ENCODE peak calls at places on chromosomes 13 and 19, in ten cellular contexts. One of them, this sample, is unnamed.

GRCh38 chr13:111666377-111666776 is 345.9 kb downstream of the TEX29 start:
- DNase-seq in Peyer's patch: no peak
- DNase-seq in NB4: no peak
- DNase-seq in erythroblast: no peak
- DNase-seq in NCI-H510A: no peak
- DNase-seq in stimulated activated CD4-positive, alpha-beta T cell treated with anti-CD3 and anti-CD28 coated beads, Interleukin-15, amount 100 ng/mL, for 1 hour: no peak
- DNase-seq in mammary epithelial cell: no peak
- DNase-seq in IMR-90: no peak
- DNase-seq in activated CD4-positive, CD25-positive, alpha-beta regulatory T cell treated with anti-CD3 and anti-CD28 coated beads, Interleukin-2, amount 50 U/mL, for 16 hours: no peak
- DNase-seq in thoracic aorta: no peak
- DNase-seq in this sample: no peak

GRCh38 chr19:31784631-31785237 is 435.5 kb upstream of the TSHZ3 start:
- DNase-seq in IMR-90: no peak
- DNase-seq in erythroblast: no peak
- DNase-seq in stimulated activated CD4-positive, alpha-beta T cell treated with anti-CD3 and anti-CD28 coated beads, Interleukin-15, amount 100 ng/mL, for 1 hour: no peak
- DNase-seq in NB4: no peak
- DNase-seq in thoracic aorta: no peak
- DNase-seq in NCI-H510A: no peak
- DNase-seq in activated CD4-positive, CD25-positive, alpha-beta regulatory T cell treated with anti-CD3 and anti-CD28 coated beads, Interleukin-2, amount 50 U/mL, for 16 hours: no peak
- DNase-seq in Peyer's patch: no peak
- DNase-seq in mammary epithelial cell: no peak
- DNase-seq in this sample: no peak

GRCh38 chr13:72004975-72005374 is 138.0 kb upstream of the DACH1 start:
- DNase-seq in NB4: no peak
- DNase-seq in thoracic aorta: no peak
- DNase-seq in stimulated activated CD4-positive, alpha-beta T cell treated with anti-CD3 and anti-CD28 coated beads, Interleukin-15, amount 100 ng/mL, for 1 hour: no peak
- DNase-seq in erythroblast: no peak
- DNase-seq in Peyer's patch: no peak
- DNase-seq in IMR-90: no peak
- DNase-seq in activated CD4-positive, CD25-positive, alpha-beta regulatory T cell treated with anti-CD3 and anti-CD28 coated beads, Interleukin-2, amount 50 U/mL, for 16 hours: no peak
- DNase-seq in NCI-H510A: no peak
- DNase-seq in mammary epithelial cell: no peak
- DNase-seq in this sample: no peak

GRCh38 chr19:30530751-30531150 is 158.6 kb downstream of the ZNF536 start:
- DNase-seq in Peyer's patch: no peak
- DNase-seq in NCI-H510A: no peak
- DNase-seq in thoracic aorta: no peak
- DNase-seq in activated CD4-positive, CD25-positive, alpha-beta regulatory T cell treated with anti-CD3 and anti-CD28 coated beads, Interleukin-2, amount 50 U/mL, for 16 hours: no peak
- DNase-seq in NB4: no peak
- DNase-seq in mammary epithelial cell: no peak
- DNase-seq in IMR-90: no peak
- DNase-seq in stimulated activated CD4-positive, alpha-beta T cell treated with anti-CD3 and anti-CD28 coated beads, Interleukin-15, amount 100 ng/mL, for 1 hour: no peak
- DNase-seq in erythroblast: no peak
- DNase-seq in this sample: no peak

GRCh38 chr19:53896682-53897081 is 12.4 kb upstream of the CACNG7 start:
- DNase-seq in mammary epithelial cell: no peak
- DNase-seq in NCI-H510A: no peak
- DNase-seq in stimulated activated CD4-positive, alpha-beta T cell treated with anti-CD3 and anti-CD28 coated beads, Interleukin-15, amount 100 ng/mL, for 1 hour: no peak
- DNase-seq in NB4: no peak
- DNase-seq in Peyer's patch: no peak
- DNase-seq in activated CD4-positive, CD25-positive, alpha-beta regulatory T cell treated with anti-CD3 and anti-CD28 coated beads, Interleukin-2, amount 50 U/mL, for 16 hours: no peak
- DNase-seq in erythroblast: no peak
- DNase-seq in IMR-90: no peak
- DNase-seq in thoracic aorta: no peak
- DNase-seq in this sample: no peak

GRCh38 chr13:74136089-74136658 is 2.0 kb upstream of the KLF12 start:
- DNase-seq in NB4: no peak
- DNase-seq in NCI-H510A: no peak
- DNase-seq in mammary epithelial cell: peak
- DNase-seq in IMR-90: peak
- DNase-seq in Peyer's patch: peak
- DNase-seq in activated CD4-positive, CD25-positive, alpha-beta regulatory T cell treated with anti-CD3 and anti-CD28 coated beads, Interleukin-2, amount 50 U/mL, for 16 hours: no peak
- DNase-seq in stimulated activated CD4-positive, alpha-beta T cell treated with anti-CD3 and anti-CD28 coated beads, Interleukin-15, amount 100 ng/mL, for 1 hour: peak
- DNase-seq in thoracic aorta: no peak
- DNase-seq in erythroblast: no peak
- DNase-seq in this sample: no peak

GRCh38 chr13:30690282-30691188 is 44.8 kb upstream of the ALOX5AP start:
- DNase-seq in erythroblast: peak
- DNase-seq in NCI-H510A: no peak
- DNase-seq in activated CD4-positive, CD25-positive, alpha-beta regulatory T cell treated with anti-CD3 and anti-CD28 coated beads, Interleukin-2, amount 50 U/mL, for 16 hours: no peak
- DNase-seq in mammary epithelial cell: peak
- DNase-seq in IMR-90: peak
- DNase-seq in Peyer's patch: peak
- DNase-seq in stimulated activated CD4-positive, alpha-beta T cell treated with anti-CD3 and anti-CD28 coated beads, Interleukin-15, amount 100 ng/mL, for 1 hour: no peak
- DNase-seq in thoracic aorta: no peak
- DNase-seq in NB4: peak
- DNase-seq in this sample: peak

GRCh38 chr19:32188921-32189320 is 156.5 kb upstream of the ZNF507 start:
- DNase-seq in erythroblast: no peak
- DNase-seq in IMR-90: no peak
- DNase-seq in Peyer's patch: no peak
- DNase-seq in activated CD4-positive, CD25-positive, alpha-beta regulatory T cell treated with anti-CD3 and anti-CD28 coated beads, Interleukin-2, amount 50 U/mL, for 16 hours: no peak
- DNase-seq in mammary epithelial cell: no peak
- DNase-seq in NB4: no peak
- DNase-seq in NCI-H510A: no peak
- DNase-seq in thoracic aorta: no peak
- DNase-seq in stimulated activated CD4-positive, alpha-beta T cell treated with anti-CD3 and anti-CD28 coated beads, Interleukin-15, amount 100 ng/mL, for 1 hour: no peak
- DNase-seq in this sample: no peak

GRCh38 chr13:73230714-73231113 is 171.9 kb downstream of the KLF5 start:
- DNase-seq in activated CD4-positive, CD25-positive, alpha-beta regulatory T cell treated with anti-CD3 and anti-CD28 coated beads, Interleukin-2, amount 50 U/mL, for 16 hours: no peak
- DNase-seq in NB4: peak
- DNase-seq in stimulated activated CD4-positive, alpha-beta T cell treated with anti-CD3 and anti-CD28 coated beads, Interleukin-15, amount 100 ng/mL, for 1 hour: no peak
- DNase-seq in erythroblast: no peak
- DNase-seq in Peyer's patch: no peak
- DNase-seq in thoracic aorta: no peak
- DNase-seq in mammary epithelial cell: peak
- DNase-seq in NCI-H510A: no peak
- DNase-seq in IMR-90: no peak
- DNase-seq in this sample: no peak

GRCh38 chr19:2274937-2275535 is 6.9 kb downstream of the PEAK3 start:
- DNase-seq in Peyer's patch: peak
- DNase-seq in NB4: peak
- DNase-seq in activated CD4-positive, CD25-positive, alpha-beta regulatory T cell treated with anti-CD3 and anti-CD28 coated beads, Interleukin-2, amount 50 U/mL, for 16 hours: no peak
- DNase-seq in IMR-90: peak
- DNase-seq in erythroblast: peak
- DNase-seq in stimulated activated CD4-positive, alpha-beta T cell treated with anti-CD3 and anti-CD28 coated beads, Interleukin-15, amount 100 ng/mL, for 1 hour: no peak
- DNase-seq in thoracic aorta: no peak
- DNase-seq in mammary epithelial cell: peak
- DNase-seq in NCI-H510A: no peak
- DNase-seq in this sample: no peak

GRCh38 chr19:40274585-40275544 is 10.3 kb downstream of the AKT2 start:
- DNase-seq in erythroblast: peak
- DNase-seq in mammary epithelial cell: no peak
- DNase-seq in thoracic aorta: no peak
- DNase-seq in IMR-90: no peak
- DNase-seq in NB4: no peak
- DNase-seq in Peyer's patch: peak
- DNase-seq in NCI-H510A: peak
- DNase-seq in stimulated activated CD4-positive, alpha-beta T cell treated with anti-CD3 and anti-CD28 coated beads, Interleukin-15, amount 100 ng/mL, for 1 hour: no peak
- DNase-seq in activated CD4-positive, CD25-positive, alpha-beta regulatory T cell treated with anti-CD3 and anti-CD28 coated beads, Interleukin-2, amount 50 U/mL, for 16 hours: no peak
- DNase-seq in this sample: no peak

GRCh38 chr13:52348983-52349780 is 56.8 kb downstream of the THSD1 start:
- DNase-seq in IMR-90: peak
- DNase-seq in NB4: peak
- DNase-seq in erythroblast: peak
- DNase-seq in thoracic aorta: no peak
- DNase-seq in Peyer's patch: no peak
- DNase-seq in NCI-H510A: no peak
- DNase-seq in stimulated activated CD4-positive, alpha-beta T cell treated with anti-CD3 and anti-CD28 coated beads, Interleukin-15, amount 100 ng/mL, for 1 hour: no peak
- DNase-seq in activated CD4-positive, CD25-positive, alpha-beta regulatory T cell treated with anti-CD3 and anti-CD28 coated beads, Interleukin-2, amount 50 U/mL, for 16 hours: no peak
- DNase-seq in mammary epithelial cell: peak
- DNase-seq in this sample: no peak

GRCh38 chr13:75417006-75417384 is 65.0 kb downstream of the TBC1D4 start:
- DNase-seq in Peyer's patch: no peak
- DNase-seq in IMR-90: no peak
- DNase-seq in NB4: peak
- DNase-seq in mammary epithelial cell: no peak
- DNase-seq in NCI-H510A: no peak
- DNase-seq in stimulated activated CD4-positive, alpha-beta T cell treated with anti-CD3 and anti-CD28 coated beads, Interleukin-15, amount 100 ng/mL, for 1 hour: no peak
- DNase-seq in thoracic aorta: no peak
- DNase-seq in erythroblast: no peak
- DNase-seq in activated CD4-positive, CD25-positive, alpha-beta regulatory T cell treated with anti-CD3 and anti-CD28 coated beads, Interleukin-2, amount 50 U/mL, for 16 hours: no peak
- DNase-seq in this sample: no peak